ENCODE peak calls at places on chromosome 20, in ten cellular contexts. J, V, Q, B, O, K, H, D, F and R are unnamed samples.

GRCh38 chr20:41166201-41167117 is 29.1 kb downstream of the PLCG1 start:
- DNase-seq in Q (no peak), V (no peak), H (no peak), K (no peak), J (no peak), O (no peak), F (no peak), B (no peak), D (no peak), R (no peak)

GRCh38 chr20:54669054-54669390 is 193.6 kb downstream of the DOK5 start:
- DNase-seq in O (no peak), Q (no peak), V (no peak), J (no peak), B (no peak), F (no peak), K (no peak), H (no peak), D (no peak), R (no peak)

GRCh38 chr20:3166338-3166912 is 6.8 kb upstream of the FASTKD5 start:
- DNase-seq in V (no peak), F (no peak), D (no peak), O (no peak), B (no peak), J (no peak), K (no peak), Q (peak; percentile 26), H (no peak), R (no peak)

GRCh38 chr20:22529150-22530019 is 55.0 kb downstream of the FOXA2 start:
- DNase-seq in Q (no peak), K (no peak), O (no peak), F (no peak), D (no peak), B (no peak), V (peak; percentile 12), H (no peak), J (no peak), R (no peak)

GRCh38 chr20:49697071-49697470 is 16.6 kb downstream of the B4GALT5 start:
- DNase-seq in O (no peak), H (no peak), D (no peak), J (no peak), B (no peak), K (no peak), F (no peak), V (no peak), Q (no peak), R (no peak)

GRCh38 chr20:40245829-40246228 is 443.2 kb downstream of the MAFB start:
- DNase-seq in D (no peak), O (no peak), J (no peak), Q (no peak), B (no peak), V (no peak), H (no peak), K (no peak), F (no peak), R (no peak)

GRCh38 chr20:50478162-50479036 is 31.8 kb upstream of the PTPN1 start:
- DNase-seq in O (peak; percentile 40), J (peak; percentile 83), H (peak; percentile 29), D (peak; percentile 90), F (peak; percentile 15), B (peak; percentile 77), V (peak; percentile 81), Q (peak; percentile 44), K (peak; percentile 87), R (peak; percentile 47)

GRCh38 chr20:21189761-21190523 is 64.1 kb downstream of the KIZ start:
- DNase-seq in J (no peak), K (no peak), D (peak; percentile 86), B (peak; percentile 95), V (peak; percentile 95), O (no peak), H (no peak), Q (no peak), F (peak; percentile 78), R (no peak)

DNA sequence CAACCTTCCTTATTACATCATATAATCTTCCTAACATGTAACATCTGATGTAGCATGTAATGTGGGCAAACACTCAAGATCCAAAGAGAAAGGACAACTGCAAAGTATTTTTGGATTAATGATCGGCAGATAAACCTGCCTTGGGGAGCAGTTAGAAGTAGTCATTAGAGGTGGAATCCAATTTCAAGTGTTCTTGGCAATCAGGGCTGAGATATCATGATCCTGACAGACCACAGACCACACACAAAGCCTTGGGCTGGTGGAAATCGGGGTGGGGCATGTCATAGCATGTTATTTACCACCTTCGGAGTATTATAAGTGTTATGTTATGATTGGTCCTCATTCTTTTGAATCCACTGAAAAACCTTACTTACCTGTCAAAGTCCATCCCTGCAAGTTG is 16.3 kb downstream of the NCOA5 start:
- DNase-seq in V (no peak), J (no peak), K (no peak), H (no peak), D (peak; percentile 32), F (no peak), Q (no peak), O (no peak), B (no peak), R (no peak)
- H3K9ac ChIP-seq in V (no peak overlapping the region), J (no peak overlapping the region), K (no peak overlapping the region), H (no peak overlapping the region), D (no peak overlapping the region), F (no peak overlapping the region), Q (no peak overlapping the region), O (no peak overlapping the region), B (no peak overlapping the region), R (no peak overlapping the region)

GRCh38 chr20:62916703-62917476 is 9.4 kb downstream of the DIDO1 start:
- DNase-seq in H (no peak), O (no peak), B (no peak), K (no peak), Q (no peak), F (no peak), J (peak; percentile 96), V (no peak), D (no peak), R (no peak)

GRCh38 chr20:62918830-62919229 is 7.5 kb downstream of the DIDO1 start:
- DNase-seq in O (no peak), F (no peak), B (no peak), Q (no peak), V (no peak), K (no peak), H (no peak), D (no peak), J (no peak), R (no peak)

GRCh38 chr20:62920039-62920645 is 6.2 kb downstream of the DIDO1 start:
- DNase-seq in V (no peak), Q (no peak), D (peak; percentile 35), O (no peak), J (no peak), F (no peak), B (no peak), K (no peak), H (no peak), R (no peak)

GRCh38 chr20:62917720-62918119 is 8.6 kb downstream of the DIDO1 start:
- DNase-seq in J (no peak), H (no peak), D (no peak), Q (no peak), V (no peak), F (no peak), K (no peak), B (no peak), O (no peak), R (no peak)

GRCh38 chr20:62918137-62918536 is 8.2 kb downstream of the DIDO1 start:
- DNase-seq in V (no peak), O (no peak), D (no peak), K (no peak), F (no peak), H (no peak), Q (no peak), B (no peak), J (no peak), R (no peak)
- H3K9ac ChIP-seq in V (no peak overlapping the region), O (no peak overlapping the region), D (no peak overlapping the region), K (no peak overlapping the region), F (no peak overlapping the region), H (no peak overlapping the region), Q (no peak overlapping the region), B (peak overlapping the region; percentile 11), J (peak overlapping the region; percentile 32), R (no peak overlapping the region)

GRCh38 chr20:36859282-36859555 is 16.7 kb upstream of the TLDC2 start:
- DNase-seq in B (no peak), O (no peak), F (no peak), K (no peak), J (no peak), D (no peak), H (no peak), V (no peak), Q (no peak), R (no peak)

GRCh38 chr20:36855241-36855657 is 20.7 kb upstream of the TLDC2 start:
- DNase-seq in Q (no peak), J (no peak), O (no peak), V (no peak), D (peak; percentile 45), F (no peak), K (peak; percentile 54), B (no peak), H (no peak), R (no peak)

GRCh38 chr20:36856196-36856595 is 19.7 kb upstream of the TLDC2 start:
- DNase-seq in O (peak; percentile 33), H (no peak), D (peak; percentile 34), B (no peak), V (no peak), J (no peak), K (peak; percentile 55), F (no peak), Q (no peak), R (no peak)

GRCh38 chr20:36854343-36855240 is 21.3 kb upstream of the TLDC2 start:
- DNase-seq in B (no peak), Q (no peak), F (no peak), O (no peak), J (no peak), D (peak; percentile 43), K (peak; percentile 65), H (peak; percentile 28), V (no peak), R (no peak)

GRCh38 chr20:36856691-36857635 is 19.0 kb upstream of the TLDC2 start:
- DNase-seq in D (peak; percentile 33), F (no peak), K (peak; percentile 58), B (no peak), H (peak; percentile 56), V (no peak), J (no peak), Q (no peak), O (peak; percentile 54), R (no peak)
- H3K9ac ChIP-seq in D (no peak overlapping the region), F (peak overlapping the region; percentile 51), K (peak overlapping the region; percentile 17), B (no peak overlapping the region), H (no peak overlapping the region), V (no peak overlapping the region), J (no peak overlapping the region), Q (peak overlapping the region; percentile 39), O (no peak overlapping the region), R (no peak overlapping the region)

GRCh38 chr20:9407805-9408421 is 106.5 kb upstream of the LAMP5 start:
- DNase-seq in Q (peak; percentile 57), F (peak; percentile 68), D (peak; percentile 89), V (peak; percentile 76), K (peak; percentile 68), O (peak; percentile 83), B (peak; percentile 67), H (peak; percentile 78), J (peak; percentile 65), R (peak; percentile 54)

GRCh38 chr20:9400371-9401025 is 113.9 kb upstream of the LAMP5 start:
- DNase-seq in J (no peak), O (no peak), F (no peak), V (no peak), H (peak; percentile 20), Q (no peak), B (no peak), D (no peak), K (peak; percentile 22), R (no peak)

GRCh38 chr20:9408422-9409300 is 105.7 kb upstream of the LAMP5 start:
- DNase-seq in J (no peak), B (no peak), O (peak; percentile 64), F (no peak), H (peak; percentile 75), V (no peak), Q (no peak), D (no peak), K (peak; percentile 71), R (no peak)

GRCh38 chr20:9401381-9401780 is 113.0 kb upstream of the LAMP5 start:
- DNase-seq in B (no peak), J (no peak), O (no peak), V (no peak), D (no peak), Q (no peak), H (no peak), K (no peak), F (no peak), R (no peak)

GRCh38 chr20:9403481-9403880 is 110.9 kb upstream of the LAMP5 start:
- DNase-seq in D (no peak), V (no peak), Q (no peak), K (no peak), J (no peak), B (no peak), F (no peak), H (no peak), O (no peak), R (no peak)
- H3K9ac ChIP-seq in D (no peak overlapping the region), V (no peak overlapping the region), Q (no peak overlapping the region), K (no peak overlapping the region), J (no peak overlapping the region), B (no peak overlapping the region), F (no peak overlapping the region), H (no peak overlapping the region), O (no peak overlapping the region), R (no peak overlapping the region)